ENCODE peak calls at places on chromosomes 12 and 14, in nine cellular contexts. P is fibroblast of mammary gland, B is fibroblast of pulmonary artery, U is IMR-90, Q is pancreas, K is GM12878, Z is prostate gland, D is GM12865, G is astrocyte of the spinal cord. M is an unnamed sample.
A peak's percentile ranks its signal among the peaks of the same experiment; 100 is the strongest.

GRCh38 chr12:6038160-6038559 is 86.3 kb downstream of the VWF start:
- DNase-seq in K (no peak), D (peak; percentile 87), Z (no peak), Q (peak; percentile 39), G (peak; percentile 76), U (peak; percentile 76), B (peak; percentile 83), P (peak; percentile 80), M (peak; percentile 41)

GRCh38 chr14:36905272-36906046 is 243.8 kb downstream of the PAX9 start:
- DNase-seq in Z (no peak), K (no peak), G (no peak), Q (no peak), D (no peak), P (no peak), B (no peak), U (no peak), M (no peak)

GRCh38 chr14:50051706-50052105 is 64.7 kb downstream of the VCPKMT start:
- DNase-seq in G (no peak), D (no peak), B (no peak), U (no peak), Z (no peak), P (no peak), K (no peak), Q (no peak), M (no peak)

GRCh38 chr14:61147898-61148549 is 133.1 kb downstream of the TMEM30B start:
- DNase-seq in U (peak; percentile 100), P (peak; percentile 97), K (no peak), D (no peak), G (peak; percentile 100), Q (no peak), Z (peak; percentile 10), B (peak; percentile 91), M (no peak)

GRCh38 chr14:35818346-35819115 is 7.6 kb upstream of the BRMS1L start:
- DNase-seq in Q (peak; percentile 11), K (no peak), U (peak; percentile 58), B (peak; percentile 66), Z (peak; percentile 21), G (peak; percentile 55), D (peak; percentile 15), P (peak; percentile 56), M (no peak)

GRCh38 chr14:51967521-51967920 is 21.8 kb upstream of the RTRAF start:
- DNase-seq in Q (no peak), P (no peak), D (no peak), Z (no peak), K (no peak), B (no peak), U (peak; percentile 41), G (no peak), M (no peak)

GRCh38 chr14:44162197-44162596 is 344.9 kb downstream of the FSCB start:
- DNase-seq in Q (no peak), K (no peak), D (no peak), B (no peak), P (no peak), G (no peak), U (no peak), Z (no peak), M (no peak)

GRCh38 chr12:132346496-132347470 is 17.4 kb upstream of the GALNT9 start:
- DNase-seq in K (no peak), D (no peak), G (no peak), Q (no peak), Z (no peak), U (no peak), P (no peak), B (no peak), M (no peak)

GRCh38 chr12:132280436-132280835 is 49.0 kb downstream of the GALNT9 start:
- DNase-seq in K (no peak), D (no peak), G (no peak), Z (no peak), Q (no peak), B (no peak), P (no peak), U (no peak), M (no peak)

GRCh38 chr12:55760663-55761062 is 17.7 kb downstream of the GDF11 start:
- DNase-seq in P (peak; percentile 16), K (no peak), Q (no peak), G (no peak), U (no peak), Z (no peak), B (no peak), D (no peak), M (no peak)

GRCh38 chr14:63478024-63478423 is 65.2 kb downstream of the PPP2R5E start:
- DNase-seq in D (peak; percentile 90), P (no peak), Z (no peak), Q (no peak), U (no peak), B (no peak), G (no peak), K (peak; percentile 79), M (peak; percentile 77)

DNA sequence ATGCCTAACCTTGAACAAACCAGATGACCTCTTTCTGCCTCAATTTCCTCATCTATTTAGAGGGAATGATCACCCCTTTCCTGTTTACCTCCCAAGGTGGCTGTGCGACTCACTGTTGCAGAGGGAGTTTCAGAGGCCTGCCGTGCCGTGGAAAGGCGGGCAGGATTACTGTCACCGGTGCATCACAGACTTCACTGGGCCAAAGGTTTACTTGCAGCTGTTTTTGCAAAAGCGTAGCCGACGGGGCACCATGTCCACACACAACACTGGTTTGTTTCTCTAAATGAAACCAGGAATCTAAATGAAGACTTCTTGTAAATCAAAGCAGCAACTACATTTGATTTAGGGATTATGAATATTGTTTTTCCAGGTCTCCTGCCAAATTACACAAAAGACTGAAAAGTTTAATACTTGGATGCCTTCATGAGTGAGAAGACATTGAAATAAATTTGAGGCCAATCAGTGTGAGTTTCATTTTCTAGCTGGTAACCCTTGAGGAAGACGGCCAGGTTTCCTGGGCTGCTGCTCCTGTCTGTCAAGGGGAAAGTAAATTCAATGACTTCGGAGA is 696.1 kb upstream of the TMEM132C start:
- DNase-seq in U (no peak), B (no peak), G (no peak), Q (no peak), K (no peak), P (peak; percentile 47), Z (no peak), D (no peak), M (no peak)
- H3K4me3 ChIP-seq in U (no peak overlapping the region), B (no peak overlapping the region), G (no peak overlapping the region), Q (no peak overlapping the region), K (no peak overlapping the region), P (no peak overlapping the region), Z (no peak overlapping the region), D (no peak overlapping the region), M (no peak overlapping the region)

DNA sequence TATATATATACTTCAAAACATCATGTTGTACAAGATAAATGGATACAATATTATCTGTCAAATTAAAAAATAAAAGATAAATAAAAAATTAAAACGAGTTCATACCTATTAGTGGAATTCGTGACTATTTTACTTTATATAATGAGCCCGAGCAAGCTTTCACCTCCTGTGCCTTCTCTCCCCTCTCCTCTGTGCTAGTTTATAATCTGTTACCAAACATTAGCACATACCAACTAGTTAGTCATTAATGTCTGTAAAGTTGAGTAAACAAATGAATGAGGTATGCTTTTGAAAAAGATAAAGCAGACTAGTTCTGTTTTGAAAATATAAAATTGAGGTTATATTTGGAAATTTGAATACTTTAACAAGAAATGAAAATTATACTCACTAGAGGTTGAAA is 84.0 kb downstream of the LRRC9 start:
- DNase-seq in P (no peak), B (no peak), Z (no peak), D (no peak), G (no peak), U (no peak), K (no peak), Q (no peak), M (no peak)
- TF ChIP-seq CTCF in P (no peak), B (no peak), Z (no peak), D (no peak), G (no peak), U (no peak), K (no peak), Q (no peak), M (no peak)

GRCh38 chr12:51348116-51348515 is 1.6 kb upstream of the CELA1 start:
- DNase-seq in G (no peak), B (no peak), Q (no peak), P (no peak), U (no peak), Z (no peak), D (no peak), K (no peak), M (no peak)
- H3K4me3 ChIP-seq in G (no peak overlapping the region), B (no peak overlapping the region), Q (no peak overlapping the region), P (no peak overlapping the region), U (no peak overlapping the region), Z (no peak overlapping the region), D (no peak overlapping the region), K (no peak overlapping the region), M (no peak overlapping the region)

GRCh38 chr14:55427439-55427838 is 13.0 kb downstream of the TBPL2 start:
- DNase-seq in G (no peak), U (no peak), Z (no peak), P (no peak), B (no peak), K (no peak), Q (no peak), D (no peak), M (no peak)

GRCh38 chr14:55426881-55427280 is 13.5 kb downstream of the TBPL2 start:
- DNase-seq in K (no peak), Q (no peak), Z (no peak), D (no peak), G (no peak), P (no peak), B (no peak), U (no peak), M (no peak)

GRCh38 chr14:55433880-55434804 is 6.3 kb downstream of the TBPL2 start:
- DNase-seq in D (no peak), G (no peak), U (no peak), Z (no peak), K (no peak), P (no peak), Q (no peak), B (no peak), M (no peak)

GRCh38 chr14:55432628-55433027 is 7.8 kb downstream of the TBPL2 start:
- DNase-seq in U (no peak), G (no peak), B (no peak), Q (no peak), D (no peak), Z (no peak), K (no peak), P (no peak), M (no peak)

DNA sequence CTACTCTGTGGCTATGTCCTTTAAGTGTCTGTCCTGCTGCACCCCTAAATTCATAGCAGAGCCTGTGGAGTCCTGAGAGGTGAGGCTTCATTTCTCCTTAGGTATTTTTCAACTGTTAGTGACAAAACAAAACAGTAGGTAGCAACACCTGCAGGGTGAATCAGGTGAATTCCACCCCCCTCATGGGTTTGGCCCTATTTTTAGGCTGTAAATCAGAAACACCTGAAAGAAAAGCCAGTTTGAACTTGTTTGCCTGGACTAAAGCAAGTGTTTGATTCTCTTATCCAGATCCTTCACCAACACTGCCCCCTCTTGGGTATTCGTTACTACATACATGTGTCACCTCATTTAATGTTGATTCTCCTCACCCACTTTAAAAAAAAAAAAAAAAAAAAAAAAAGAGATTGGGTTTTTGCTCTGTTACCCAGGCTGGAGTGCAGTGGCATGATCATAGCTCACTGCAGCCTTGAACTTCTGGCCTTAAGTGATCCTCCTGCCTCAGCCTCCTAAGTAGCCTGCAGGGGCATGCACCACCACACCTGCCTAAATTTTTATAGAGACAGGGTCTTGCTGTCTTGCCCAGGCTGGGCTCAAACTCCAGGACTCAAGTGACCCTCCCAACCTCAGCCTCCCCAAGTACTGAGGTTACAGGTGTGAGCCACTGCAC is 10.3 kb downstream of the TBPL2 start:
- DNase-seq in P (peak; percentile 87), G (peak; percentile 79), D (peak; percentile 81), U (peak; percentile 86), Z (peak; percentile 71), K (no peak), Q (peak; percentile 24), B (peak; percentile 85), M (peak; percentile 53)
- TF ChIP-seq CTCF in P (peak; percentile 50), G (peak; percentile 55), D (peak; percentile 38), U (peak; percentile 72), Z (peak; percentile 36), K (peak; percentile 48), Q (peak; percentile 9), B (peak; percentile 49), M (peak; percentile 52)

GRCh38 chr12:116880817-116881324 is 370 bp downstream of the HRK start:
- DNase-seq in D (peak; percentile 62), U (peak; percentile 45), Q (peak; percentile 25), K (no peak), B (peak; percentile 33), G (no peak), P (peak; percentile 36), Z (no peak), M (no peak)
- H3K4me3 ChIP-seq in D (no peak overlapping the region), U (peak overlapping the region; percentile 31), Q (peak overlapping the region; percentile 43), K (no peak overlapping the region), B (no peak overlapping the region), G (no peak overlapping the region), P (no peak overlapping the region), Z (peak overlapping the region; percentile 14), M (no peak overlapping the region)

M was measured in GM12864.